ENCODE peak calls at places on chromosomes 2 and 18, in six cellular contexts. N, P, J, K, O and E are unnamed samples.
A peak's percentile ranks its signal among the peaks of the same experiment; 100 is the strongest.

GRCh38 chr2:168600970-168601369 is 144.9 kb downstream of the CERS6 start:
- DNase-seq in N (no peak), P (no peak), J (no peak), K (no peak), O (no peak), E (no peak)

GRCh38 chr18:832085-832681 is 20.1 kb upstream of the YES1 start:
- DNase-seq in N (peak; percentile 32), P (no peak), J (no peak), K (no peak), O (peak; percentile 29), E (no peak)

GRCh38 chr2:205683179-205683978 is 1.1 kb downstream of the NRP2 start:
- DNase-seq in N (no peak), P (no peak), J (peak; percentile 79), K (no peak), O (no peak), E (no peak)

GRCh38 chr2:111048856-111049551 is 71.7 kb upstream of the BCL2L11 start:
- DNase-seq in N (no peak), P (no peak), J (no peak), K (no peak), O (no peak), E (no peak)

GRCh38 chr2:21972580-21972979 is 848.8 kb downstream of the TDRD15 start:
- DNase-seq in N (no peak), P (no peak), J (no peak), K (no peak), O (no peak), E (no peak)

GRCh38 chr2:224865016-224865415 is 148.9 kb upstream of the CCDC195 start:
- DNase-seq in N (no peak), P (no peak), J (no peak), K (no peak), O (no peak), E (no peak)

GRCh38 chr2:219289537-219290361 is 10.6 kb downstream of the DNAJB2 start:
- DNase-seq in N (no peak), P (peak; percentile 98), J (peak; percentile 95), K (no peak), O (no peak), E (peak; percentile 98)

GRCh38 chr2:222000326-222000725 is 298.5 kb downstream of the PAX3 start:
- DNase-seq in N (no peak), P (no peak), J (peak; percentile 95), K (no peak), O (peak; percentile 39), E (no peak)

GRCh38 chr2:220893411-220893810 is 678.7 kb downstream of the EPHA4 start:
- DNase-seq in N (no peak), P (no peak), J (no peak), K (no peak), O (no peak), E (no peak)

GRCh38 chr2:173935305-173935704 is 29.9 kb downstream of the SP3 start:
- DNase-seq in N (no peak), P (no peak), J (no peak), K (no peak), O (no peak), E (no peak)

GRCh38 chr2:118269408-118270051 is 181.3 kb downstream of the INSIG2 start:
- DNase-seq in N (no peak), P (no peak), J (no peak), K (no peak), O (no peak), E (no peak)

GRCh38 chr2:134470561-134471168 is 216.8 kb downstream of the MGAT5 start:
- DNase-seq in N (peak; percentile 14), P (no peak), J (no peak), K (no peak), O (no peak), E (no peak)

GRCh38 chr2:110816404-110817365 is 84.3 kb downstream of the ACOXL start:
- DNase-seq in N (no peak), P (no peak), J (peak; percentile 4), K (no peak), O (no peak), E (no peak)

GRCh38 chr2:209209943-209210342 is 213.9 kb upstream of the MAP2 start:
- DNase-seq in N (no peak), P (no peak), J (no peak), K (no peak), O (no peak), E (no peak)

GRCh38 chr2:130337735-130338325 is 4.9 kb upstream of the IMP4 start:
- DNase-seq in N (no peak), P (no peak), J (peak; percentile 92), K (no peak), O (no peak), E (no peak)

GRCh38 chr2:189175869-189176431 is 3.6 kb downstream of the COL5A2 start:
- DNase-seq in N (no peak), P (no peak), J (no peak), K (no peak), O (no peak), E (no peak)

GRCh38 chr2:189177441-189177840 is 2.1 kb downstream of the COL5A2 start:
- DNase-seq in N (no peak), P (no peak), J (no peak), K (no peak), O (no peak), E (no peak)

GRCh38 chr2:189168876-189169499 is 10.6 kb downstream of the COL5A2 start:
- DNase-seq in N (no peak), P (no peak), J (no peak), K (no peak), O (no peak), E (no peak)

GRCh38 chr2:189178007-189178406 is 1.6 kb downstream of the COL5A2 start:
- DNase-seq in N (no peak), P (no peak), J (peak; percentile 51), K (no peak), O (no peak), E (peak; percentile 58)

GRCh38 chr2:189171956-189172609 is 7.5 kb downstream of the COL5A2 start:
- DNase-seq in N (no peak), P (no peak), J (no peak), K (no peak), O (no peak), E (no peak)
- H3K4me3 ChIP-seq in N (no peak overlapping the region), P (no peak overlapping the region), J (no peak overlapping the region), K (no peak overlapping the region), O (no peak overlapping the region), E (no peak overlapping the region)

DNA sequence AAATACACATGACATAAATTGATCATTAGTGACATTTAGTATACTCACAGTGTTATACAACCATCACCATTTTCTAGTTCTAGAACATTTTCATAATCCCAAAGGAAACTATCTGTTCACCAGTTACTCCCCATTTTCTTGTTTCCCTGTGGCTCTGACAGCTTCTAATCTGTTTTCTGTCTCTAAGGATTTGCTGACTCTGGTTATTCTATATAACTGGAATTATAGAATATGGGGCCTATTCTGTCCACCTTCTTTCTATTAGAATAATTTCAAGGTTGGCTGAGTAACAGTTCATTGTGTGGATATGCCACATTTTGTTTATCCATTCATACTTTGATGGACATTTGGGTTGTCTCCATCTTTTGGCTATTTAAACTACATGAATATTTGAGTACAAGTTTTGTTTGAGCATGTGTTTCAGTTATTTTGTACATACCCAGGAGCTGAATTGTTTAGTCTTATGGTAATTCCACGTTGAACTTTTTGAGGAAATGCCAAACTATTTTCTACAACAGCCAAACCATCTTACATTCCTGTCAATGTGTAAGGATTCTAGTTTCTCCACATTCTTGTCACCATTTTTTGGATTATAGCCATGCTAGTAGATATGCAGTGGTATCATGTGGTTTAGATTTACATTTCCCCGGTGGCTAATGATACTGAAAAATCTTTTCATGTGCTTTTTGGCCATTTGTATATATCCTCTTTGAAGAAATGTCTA is 20.5 kb downstream of the KIAA1328 start:
- DNase-seq in N (no peak), P (no peak), J (peak; percentile 75), K (no peak), O (no peak), E (no peak)
- H3K4me1 ChIP-seq in N (no peaks in the 10 kb centered on the region), P (no peaks in the 10 kb centered on the region), J (no peaks in the 10 kb centered on the region), K (no peaks in the 10 kb centered on the region), O (peaks cover 3% of the 10 kb centered on the region), E (no peaks in the 10 kb centered on the region)

DNA sequence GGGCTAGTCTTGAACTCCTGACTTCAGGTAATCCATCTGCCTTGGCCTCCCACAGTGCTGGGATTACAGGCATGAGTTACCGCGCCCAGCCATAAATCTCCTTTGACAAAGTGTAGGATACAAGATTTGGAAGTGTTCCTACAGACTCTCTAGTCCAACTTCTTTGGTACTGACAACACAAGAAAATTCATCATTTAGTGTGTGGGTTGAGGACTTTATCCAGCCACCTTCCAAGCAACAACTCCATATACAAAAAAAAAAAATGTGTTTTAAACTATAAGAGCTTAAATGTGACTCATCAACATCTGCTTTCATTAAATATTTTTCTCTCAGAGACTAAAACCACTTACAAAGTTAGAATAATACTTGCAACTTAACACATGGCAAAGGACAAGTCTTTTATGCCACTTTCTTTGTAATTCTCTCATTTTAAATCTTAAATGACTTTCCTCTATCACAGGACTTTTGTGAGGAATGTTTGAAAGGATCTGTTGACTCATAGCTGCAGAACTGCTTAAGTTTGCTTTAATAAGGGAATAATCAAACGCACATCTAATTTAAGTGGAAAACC is 46.2 kb upstream of the ITGAV start:
- DNase-seq in N (no peak), P (no peak), J (peak; percentile 80), K (no peak), O (no peak), E (peak; percentile 72)
- H3K27ac ChIP-seq in N (peak overlapping the region; percentile 74), P (no peak overlapping the region), J (peak overlapping the region; percentile 90), K (peak overlapping the region; percentile 26), O (peak overlapping the region; percentile 32), E (peak overlapping the region; percentile 7)

GRCh38 chr2:143525536-143525935 is 396.3 kb downstream of the ARHGAP15 start:
- DNase-seq in N (no peak), P (no peak), J (no peak), K (no peak), O (no peak), E (no peak)

GRCh38 chr2:143522699-143523098 is 393.5 kb downstream of the ARHGAP15 start:
- DNase-seq in N (no peak), P (no peak), J (no peak), K (no peak), O (no peak), E (no peak)

GRCh38 chr2:143528021-143528420 is 398.8 kb downstream of the ARHGAP15 start:
- DNase-seq in N (no peak), P (no peak), J (no peak), K (no peak), O (no peak), E (no peak)

GRCh38 chr2:143524001-143524608 is 394.9 kb downstream of the ARHGAP15 start:
- DNase-seq in N (no peak), P (no peak), J (peak; percentile 54), K (no peak), O (no peak), E (no peak)

GRCh38 chr2:143525006-143525405 is 395.8 kb downstream of the ARHGAP15 start:
- DNase-seq in N (no peak), P (no peak), J (peak; percentile 34), K (no peak), O (no peak), E (peak; percentile 26)
- H3K4me3 ChIP-seq in N (no peak overlapping the region), P (no peak overlapping the region), J (no peak overlapping the region), K (no peak overlapping the region), O (no peak overlapping the region), E (no peak overlapping the region)